ENCODE peak calls at places on chromosomes 11 and 22, in four cellular contexts. K is GM12891, H is GM12878, U is K562. B is an unnamed sample.

GRCh38 chr11:72405009-72405408 is 29.3 kb downstream of the CLPB start:
- DNase-seq in U (no peak), K (no peak), H (no peak), B (no peak)

GRCh38 chr11:12725047-12725862 is 51.0 kb downstream of the TEAD1 start:
- DNase-seq in U (no peak), H (no peak), K (no peak), B (no peak)

GRCh38 chr11:12838463-12839120 is 164.4 kb downstream of the TEAD1 start:
- DNase-seq in K (no peak), U (no peak), H (no peak), B (no peak)

GRCh38 chr11:88680806-88681205 is 343.3 kb upstream of the CTSC start:
- DNase-seq in K (no peak), H (no peak), U (no peak), B (no peak)

GRCh38 chr22:42073568-42074152 is 388 bp upstream of the PHETA2 start:
- DNase-seq in U (no peak), K (no peak), H (no peak), B (no peak)

GRCh38 chr11:95605271-95605940 is 184.2 kb downstream of the FAM76B start:
- DNase-seq in U (no peak), H (no peak), K (no peak), B (no peak)

GRCh38 chr11:76293189-76293631 is 86.9 kb upstream of the WNT11 start:
- DNase-seq in K (peak), H (peak), U (no peak), B (no peak)

GRCh38 chr11:6539748-6540268 is 42.7 kb downstream of the DNHD1 start:
- DNase-seq in U (no peak), K (no peak), H (no peak), B (no peak)

GRCh38 chr11:64796757-64797541 is 6.1 kb downstream of the MAP4K2 start:
- DNase-seq in K (no peak), H (no peak), U (no peak), B (no peak)

GRCh38 chr11:27076121-27076589 is 35.5 kb downstream of the BBOX1 start:
- DNase-seq in U (no peak), H (no peak), K (no peak), B (no peak)

GRCh38 chr11:68666854-68667253 is 17.5 kb upstream of the GAL start:
- DNase-seq in K (no peak), U (no peak), H (no peak), B (no peak)

GRCh38 chr11:2538951-2539735 is 94.3 kb downstream of the KCNQ1 start:
- DNase-seq in H (no peak), K (no peak), U (no peak), B (no peak)

GRCh38 chr11:82267186-82267585 is 466.5 kb downstream of the FAM181B start:
- DNase-seq in H (no peak), U (no peak), K (no peak), B (no peak)

GRCh38 chr11:64489831-64490441 is 101.1 kb upstream of the SLC22A12 start:
- DNase-seq in U (peak), H (no peak), K (peak), B (peak)

GRCh38 chr11:20596629-20597129 is 2.7 kb upstream of the SLC6A5 start:
- DNase-seq in K (no peak), U (peak), H (no peak), B (no peak)

GRCh38 chr11:4180441-4181183 is 86.0 kb downstream of the RRM1 start:
- DNase-seq in H (no peak), K (no peak), U (no peak), B (no peak)

GRCh38 chr11:6794637-6795036 is 4.9 kb downstream of the OR6A2 start:
- DNase-seq in U (no peak), H (no peak), K (no peak), B (no peak)

GRCh38 chr22:34236527-34236926 is 316.3 kb upstream of the LARGE1 start:
- DNase-seq in H (no peak), K (no peak), U (no peak), B (no peak)

GRCh38 chr11:57527056-57527631 is 3.4 kb downstream of the TIMM10 start:
- DNase-seq in U (peak), K (no peak), H (no peak), B (no peak)

GRCh38 chr11:47257518-47258316 is at the start of gene NR1H3:
- DNase-seq in K (no peak), U (peak), H (no peak), B (peak)

GRCh38 chr11:82731691-82732277 is 1.9 kb downstream of the FAM181B start:
- DNase-seq in H (no peak), U (no peak), K (no peak), B (no peak)

GRCh38 chr11:129484068-129484467 is 108.4 kb downstream of the BARX2 start:
- DNase-seq in K (no peak), H (no peak), U (no peak), B (no peak)

GRCh38 chr22:42268852-42269406 is 1.5 kb downstream of the TCF20 start:
- DNase-seq in U (no peak), K (no peak), H (no peak), B (no peak)

GRCh38 chr11:44760917-44761545 is 34.3 kb downstream of the TSPAN18 start:
- DNase-seq in U (peak), K (no peak), H (no peak), B (no peak)

GRCh38 chr11:102749101-102749725 is 24.5 kb upstream of the MMP8 start:
- DNase-seq in K (no peak), H (no peak), U (no peak), B (no peak)

GRCh38 chr11:118436639-118437045 is 350 bp downstream of the KMT2A start:
- DNase-seq in H (no peak), K (no peak), U (no peak), B (no peak)

GRCh38 chr22:49760280-49760629 is 67.4 kb downstream of the BRD1 start:
- DNase-seq in K (no peak), H (peak), U (no peak), B (no peak)

GRCh38 chr11:77284476-77285468 is 16.7 kb downstream of the GDPD4 start:
- DNase-seq in H (no peak), K (no peak), U (no peak), B (no peak)

GRCh38 chr11:103862827-103863213 is 173.6 kb upstream of the DDI1 start:
- DNase-seq in K (no peak), H (no peak), U (no peak), B (no peak)

GRCh38 chr11:32374261-32374711 is 61.1 kb downstream of the WT1 start:
- DNase-seq in K (peak), U (peak), H (peak), B (peak)

GRCh38 chr11:119720311-119720710 is 8.7 kb downstream of the NECTIN1 start:
- DNase-seq in H (no peak), K (no peak), U (no peak), B (no peak)

GRCh38 chr11:36399236-36399635 is 103.1 kb downstream of the PRR5L start:
- DNase-seq in U (no peak), H (no peak), K (no peak), B (peak)

GRCh38 chr22:43885319-43885671 is 6.5 kb downstream of the PNPLA5 start:
- DNase-seq in K (no peak), H (no peak), U (no peak), B (no peak)

GRCh38 chr22:46303347-46303965 is 6.8 kb downstream of the GTSE1 start:
- DNase-seq in K (no peak), H (no peak), U (no peak), B (no peak)
- TF ChIP-seq SPI1 in K (no peak), H (no peak), U (no peak), B (no peak)

GRCh38 chr11:41963406-41963805 is 504.0 kb upstream of the LRRC4C start:
- DNase-seq in K (no peak), H (no peak), U (no peak), B (no peak)
- TF ChIP-seq SPI1 in K (no peak), H (no peak), U (no peak), B (no peak)

GRCh38 chr22:32265882-32266767 is 11.0 kb upstream of the SLC5A4 start:
- DNase-seq in K (peak), U (peak), H (no peak), B (peak)
- TF ChIP-seq SPI1 in K (no peak), U (no peak), H (no peak), B (no peak)

DNA sequence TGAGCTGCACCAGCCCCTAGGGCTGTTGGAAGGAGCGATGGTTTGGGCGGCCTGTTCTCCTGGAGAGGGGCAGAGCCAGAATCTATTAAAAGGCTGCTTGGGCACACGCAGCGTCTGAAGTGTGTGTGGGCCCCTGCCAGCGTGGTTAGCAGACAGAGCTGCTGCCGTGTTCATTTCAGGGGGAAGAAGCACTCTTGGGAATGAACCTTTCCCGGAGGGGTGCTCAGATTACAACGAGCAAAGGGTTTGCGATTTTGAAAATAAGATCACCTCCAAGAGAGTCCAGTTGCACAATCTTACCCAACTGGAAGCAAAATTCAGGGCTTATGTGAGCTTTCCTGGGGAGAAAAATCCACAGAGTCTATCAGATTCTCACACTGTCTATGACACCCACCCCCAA is 12.9 kb downstream of the ANO1 start:
- DNase-seq in K (no peak), H (no peak), U (no peak), B (no peak)
- TF ChIP-seq SPI1 in K (no peak), H (no peak), U (no peak), B (no peak)